ENCODE peak calls at places on chromosomes 5 and 9, in eight cellular contexts. U, P, H, Z, T, Y, K and D are unnamed samples.

GRCh38 chr5:91797581-91797980 is 414.5 kb upstream of the ARRDC3 start:
- DNase-seq in U (no peak), P (no peak), H (no peak), Z (no peak), T (no peak), Y (no peak), K (no peak), D (no peak)

GRCh38 chr5:146068977-146069779 is 36.2 kb downstream of the PLAC8L1 start:
- DNase-seq in U (no peak), P (no peak), H (no peak), Z (no peak), T (no peak), Y (no peak), K (no peak), D (no peak)

GRCh38 chr5:160357861-160358411 is 12.5 kb downstream of the C1QTNF2 start:
- DNase-seq in U (no peak), P (no peak), H (no peak), Z (no peak), T (peak), Y (no peak), K (no peak), D (no peak)

GRCh38 chr5:6584727-6585126 is 48.1 kb downstream of the NSUN2 start:
- DNase-seq in U (no peak), P (no peak), H (no peak), Z (no peak), T (no peak), Y (no peak), K (no peak), D (no peak)

GRCh38 chr5:12616093-12616492 is 711.8 kb upstream of the CTNND2 start:
- DNase-seq in U (no peak), P (no peak), H (no peak), Z (no peak), T (no peak), Y (no peak), K (no peak), D (no peak)

GRCh38 chr9:83473488-83473971 is 64.7 kb downstream of the FRMD3 start:
- DNase-seq in U (no peak), P (no peak), H (no peak), Z (no peak), T (no peak), Y (no peak), K (no peak), D (no peak)

GRCh38 chr9:78262655-78263054 is 26.8 kb downstream of the CEP78 start:
- DNase-seq in U (no peak), P (no peak), H (no peak), Z (no peak), T (no peak), Y (no peak), K (no peak), D (no peak)

GRCh38 chr5:82100303-82101077 is 128.7 kb downstream of the ATG10 start:
- DNase-seq in U (no peak), P (no peak), H (no peak), Z (peak), T (no peak), Y (no peak), K (peak), D (peak)

GRCh38 chr5:72433520-72433919 is 73.7 kb downstream of the ZNF366 start:
- DNase-seq in U (no peak), P (no peak), H (no peak), Z (no peak), T (no peak), Y (no peak), K (no peak), D (no peak)

DNA sequence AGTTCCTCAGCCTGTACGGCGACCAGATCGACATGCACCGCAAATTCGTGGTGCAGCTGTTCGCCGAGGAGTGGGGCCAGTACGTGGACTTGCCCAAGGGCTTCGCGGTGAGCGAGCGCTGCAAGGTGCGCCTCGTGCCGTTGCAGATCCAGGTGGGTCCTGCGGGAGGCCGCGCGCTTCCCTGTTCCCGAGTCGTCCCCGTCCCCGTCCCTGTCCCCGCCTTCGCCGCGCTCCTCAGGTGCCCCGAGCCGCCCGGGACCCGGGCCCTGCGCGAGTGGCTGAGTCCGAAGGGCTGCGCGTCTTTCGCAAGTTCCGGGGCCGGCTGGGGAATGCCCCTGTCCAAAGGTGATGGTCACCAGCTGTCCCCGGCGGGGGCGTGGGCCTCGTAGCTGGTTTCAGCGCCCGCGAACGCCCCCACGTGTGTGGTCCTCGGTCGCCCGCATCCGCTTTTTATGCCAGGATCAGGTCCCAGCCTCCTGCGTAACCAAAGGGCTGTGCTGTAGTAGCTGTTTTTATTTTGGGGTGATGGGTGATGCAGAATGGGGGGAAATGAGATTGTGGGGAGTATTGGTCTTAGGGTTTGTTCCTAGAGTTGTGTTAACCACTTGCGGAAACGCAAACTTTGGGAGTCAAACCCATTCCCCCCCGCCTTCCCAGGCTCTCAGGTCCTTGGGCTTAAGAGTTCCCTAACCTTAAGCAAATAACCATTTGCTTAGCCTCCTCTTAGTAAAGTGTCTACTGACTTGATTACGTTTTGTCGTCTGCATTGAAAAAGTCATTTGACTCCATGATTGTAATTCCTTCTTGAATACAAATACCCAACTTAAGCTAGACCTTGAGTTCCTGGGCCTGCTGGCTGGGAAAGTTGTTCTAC is 612 bp downstream of the ISOC1 start:
- DNase-seq in U (no peak), P (no peak), H (peak), Z (no peak), T (peak), Y (no peak), K (peak), D (peak)
- TF ChIP-seq CTCF in U (no peak), P (peak), H (peak), Z (no peak), T (no peak), Y (no peak), K (peak), D (no peak)

GRCh38 chr5:151925396-151925750 is 722 bp upstream of the GLRA1 start:
- DNase-seq in U (no peak), P (no peak), H (no peak), Z (no peak), T (no peak), Y (no peak), K (no peak), D (no peak)

GRCh38 chr5:151917931-151918330 is 6.7 kb downstream of the GLRA1 start:
- DNase-seq in U (no peak), P (no peak), H (peak), Z (no peak), T (no peak), Y (no peak), K (no peak), D (no peak)

GRCh38 chr5:151926186-151926585 is 1.5 kb upstream of the GLRA1 start:
- DNase-seq in U (no peak), P (no peak), H (no peak), Z (no peak), T (no peak), Y (no peak), K (no peak), D (no peak)

GRCh38 chr5:151924564-151925395 is at the start of gene GLRA1:
- DNase-seq in U (no peak), P (peak), H (peak), Z (peak), T (peak), Y (no peak), K (peak), D (peak)

DNA sequence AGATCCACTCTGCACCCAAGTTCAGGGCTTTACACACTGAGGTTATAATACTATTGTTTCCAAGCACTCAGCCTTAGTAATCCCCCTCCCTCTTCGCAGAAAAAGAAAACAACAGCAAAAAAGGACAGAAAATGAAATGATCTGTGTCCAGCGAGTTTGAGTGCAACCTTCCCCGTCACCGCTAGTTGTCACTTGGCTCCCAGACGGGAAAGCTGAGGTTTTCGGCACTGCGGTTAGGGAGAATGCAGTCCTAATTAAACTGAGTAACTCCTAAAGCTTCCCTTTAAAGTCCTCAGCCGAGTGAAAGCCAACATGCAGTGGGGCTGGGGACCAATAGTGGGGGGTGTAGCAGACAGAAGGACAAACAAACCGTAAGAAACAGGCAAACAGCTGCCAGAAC is 786 bp downstream of the GLRA1 start:
- DNase-seq in U (no peak), P (no peak), H (no peak), Z (no peak), T (no peak), Y (no peak), K (peak), D (peak)
- TF ChIP-seq CTCF in U (peak), P (no peak), H (peak), Z (peak), T (no peak), Y (peak), K (peak), D (peak)

DNA sequence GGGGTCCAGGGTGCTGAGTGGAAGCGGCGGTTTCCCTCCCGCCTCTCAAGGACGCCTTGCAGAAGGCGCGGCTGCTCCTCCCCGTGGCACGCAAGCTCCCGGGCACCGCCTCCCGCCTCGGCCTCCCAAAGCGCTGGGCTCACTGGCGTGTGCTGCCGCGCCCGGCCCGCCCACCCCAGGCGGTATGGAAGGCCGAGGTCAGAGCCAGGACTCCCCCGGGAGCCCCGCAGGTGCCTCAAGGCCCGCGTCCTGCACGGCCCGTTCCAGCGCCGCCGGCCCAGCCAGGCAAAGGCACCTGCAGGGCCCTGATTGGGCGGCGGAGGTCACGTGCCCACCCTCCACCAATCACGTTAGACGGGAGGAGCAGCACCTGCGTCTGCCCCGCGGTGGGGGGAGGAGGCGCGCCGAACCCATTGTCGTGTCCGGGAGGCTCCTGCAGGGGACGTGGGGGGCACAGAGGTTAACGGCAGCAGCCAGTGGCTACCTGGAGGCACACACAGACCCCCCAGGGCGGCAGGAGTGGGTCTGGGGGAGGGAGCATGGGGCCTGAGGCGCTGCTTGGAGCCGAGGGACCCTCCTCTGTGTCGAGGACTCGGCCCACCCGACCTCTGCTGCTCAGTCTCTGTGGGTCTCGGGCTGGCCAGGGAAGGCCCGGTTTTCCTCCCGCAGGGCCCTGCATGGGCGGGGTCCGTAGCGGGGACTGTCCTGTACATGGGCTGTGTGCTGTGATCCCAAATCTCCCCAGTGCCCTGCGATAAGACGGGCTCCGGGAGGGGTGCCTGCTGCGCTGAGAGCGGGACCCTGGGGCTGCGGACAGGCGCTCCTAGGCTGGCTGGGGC is 2.0 kb upstream of the LCN12 start:
- DNase-seq in U (peak), P (peak), H (peak), Z (peak), T (peak), Y (peak), K (peak), D (peak)
- TF ChIP-seq CTCF in U (no peak), P (peak), H (peak), Z (no peak), T (no peak), Y (no peak), K (peak), D (no peak)

GRCh38 chr5:133390416-133391155 is 221.8 kb downstream of the FSTL4 start:
- DNase-seq in U (no peak), P (peak), H (no peak), Z (no peak), T (no peak), Y (no peak), K (no peak), D (no peak)
- TF ChIP-seq CTCF in U (no peak), P (no peak), H (no peak), Z (no peak), T (no peak), Y (no peak), K (no peak), D (no peak)

DNA sequence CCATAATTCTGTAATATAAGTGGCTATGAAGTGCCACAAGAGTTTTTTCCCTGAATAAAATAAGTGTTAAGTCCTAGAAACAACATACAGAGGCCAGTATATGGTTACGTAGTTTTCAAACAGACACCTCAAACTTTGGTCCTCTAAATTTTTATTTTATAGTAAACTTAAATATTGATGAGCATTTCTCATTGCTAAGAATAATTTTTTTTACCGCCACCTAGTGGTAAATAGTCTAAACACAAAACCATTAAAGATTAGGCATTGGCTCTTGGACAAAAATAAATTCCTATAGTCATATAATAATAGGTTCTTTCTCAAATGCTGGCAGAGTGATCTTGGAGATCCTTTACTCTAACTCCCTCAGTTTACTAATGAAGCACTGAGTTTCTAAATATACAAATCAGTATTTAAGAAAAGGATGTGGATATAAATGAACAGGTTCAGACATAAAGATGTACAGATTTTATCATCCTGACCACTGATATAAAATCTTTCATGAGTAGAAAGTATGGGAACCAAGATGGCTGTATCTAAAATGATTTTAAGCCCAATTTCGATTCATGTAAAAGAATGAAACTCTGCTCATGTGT is 136.2 kb downstream of the FANCC start:
- DNase-seq in U (no peak), P (no peak), H (no peak), Z (no peak), T (no peak), Y (no peak), K (peak), D (no peak)
- TF ChIP-seq CTCF in U (peak), P (peak), H (peak), Z (peak), T (peak), Y (peak), K (peak), D (peak)

DNA sequence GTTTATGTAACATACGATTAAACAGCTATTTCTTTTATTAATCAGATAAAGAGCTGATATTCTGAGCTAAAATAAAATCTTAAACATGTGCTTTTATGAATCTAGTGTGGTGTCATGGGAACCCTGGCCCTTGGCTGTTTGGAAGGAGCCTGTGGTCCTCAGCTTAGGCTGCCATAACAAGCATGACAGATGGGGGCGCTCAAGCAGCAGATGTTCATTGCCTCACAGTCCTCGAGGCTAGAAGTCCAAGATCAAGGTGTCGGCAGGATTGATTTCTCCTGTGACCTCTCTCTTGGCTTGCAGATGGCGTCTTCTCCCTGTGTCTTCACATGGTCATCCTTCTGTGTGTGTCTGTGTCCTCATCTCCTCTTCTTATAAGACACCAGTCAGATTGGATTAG is 448.2 kb downstream of the GADD45G start:
- DNase-seq in U (no peak), P (no peak), H (peak), Z (no peak), T (no peak), Y (no peak), K (no peak), D (no peak)
- TF ChIP-seq CTCF in U (no peak), P (no peak), H (peak), Z (peak), T (no peak), Y (peak), K (no peak), D (no peak)

DNA sequence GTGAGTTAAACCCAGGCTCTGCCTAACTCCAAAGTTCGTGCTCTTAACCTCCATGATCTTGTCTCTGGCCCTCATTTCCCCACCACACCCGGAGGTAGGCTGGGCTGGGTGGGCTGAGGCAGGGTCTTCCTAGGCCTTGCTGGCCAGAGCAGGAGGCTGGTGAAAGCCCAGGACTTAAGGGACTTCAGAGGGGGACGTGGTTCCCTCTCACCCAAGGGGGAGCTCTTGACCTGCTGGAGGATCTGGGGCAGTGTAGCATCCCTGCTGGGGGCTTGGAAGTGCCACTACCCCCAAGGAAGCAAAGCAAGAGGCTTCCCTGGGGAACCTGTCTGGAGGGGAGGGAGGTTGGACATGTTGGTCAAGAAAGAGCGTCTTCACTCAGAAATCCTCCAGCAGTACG is 14.7 kb downstream of the PITX1 start:
- DNase-seq in U (no peak), P (no peak), H (no peak), Z (no peak), T (peak), Y (no peak), K (no peak), D (no peak)
- TF ChIP-seq CTCF in U (peak), P (no peak), H (no peak), Z (no peak), T (no peak), Y (peak), K (no peak), D (no peak)

GRCh38 chr9:132384376-132384775 is 22.3 kb downstream of the TTF1 start:
- DNase-seq in U (no peak), P (no peak), H (no peak), Z (no peak), T (no peak), Y (no peak), K (no peak), D (no peak)

GRCh38 chr9:132381966-132382541 is 24.6 kb downstream of the TTF1 start:
- DNase-seq in U (no peak), P (no peak), H (no peak), Z (no peak), T (no peak), Y (no peak), K (no peak), D (no peak)

GRCh38 chr9:132383462-132383883 is 23.2 kb downstream of the TTF1 start:
- DNase-seq in U (no peak), P (no peak), H (no peak), Z (no peak), T (no peak), Y (no peak), K (no peak), D (no peak)
- TF ChIP-seq CTCF in U (no peak), P (no peak), H (no peak), Z (no peak), T (no peak), Y (no peak), K (no peak), D (no peak)